ENCODE peak calls at places on chromosome 13, in six cellular contexts. G is HepG2, B is K562, U is HCT116, X is H1, H is SK-N-SH. F is an unnamed sample.

GRCh38 chr13:29436291-29436690 is 159.2 kb downstream of the SLC7A1 start:
- DNase-seq in U (no peak), H (no peak), B (no peak), X (no peak), G (no peak), F (no peak)

GRCh38 chr13:32511482-32511881 is 27.1 kb downstream of the N4BP2L2 start:
- DNase-seq in H (peak; percentile 36), X (no peak), U (no peak), B (no peak), G (no peak), F (no peak)

GRCh38 chr13:89568746-89569145 is 1778.7 kb upstream of the MIR17HG start:
- DNase-seq in H (no peak), G (no peak), X (no peak), U (no peak), B (no peak), F (no peak)

GRCh38 chr13:76672422-76672821 is 213.8 kb downstream of the KCTD12 start:
- DNase-seq in H (no peak), G (no peak), X (no peak), U (no peak), B (no peak), F (no peak)

GRCh38 chr13:45036206-45036605 is 46.9 kb downstream of the GPALPP1 start:
- DNase-seq in G (no peak), B (no peak), H (no peak), U (no peak), X (no peak), F (no peak)

GRCh38 chr13:47332149-47332548 is 435.3 kb upstream of the HTR2A start:
- DNase-seq in B (no peak), H (no peak), U (no peak), G (no peak), X (no peak), F (no peak)

GRCh38 chr13:39571502-39572092 is 31.4 kb downstream of the LHFPL6 start:
- DNase-seq in U (no peak), H (no peak), X (no peak), B (no peak), G (no peak), F (no peak)

GRCh38 chr13:65638572-65639168 is 1591.5 kb downstream of the PCDH9 start:
- DNase-seq in B (peak; percentile 8), H (peak; percentile 0), U (peak; percentile 35), G (peak; percentile 16), X (no peak), F (peak; percentile 22)

GRCh38 chr13:102293723-102294122 is 108.1 kb downstream of the FGF14 start:
- DNase-seq in G (no peak), H (no peak), U (no peak), X (no peak), B (no peak), F (no peak)

GRCh38 chr13:82713681-82714405 is 1168.4 kb downstream of the SLITRK1 start:
- DNase-seq in H (no peak), G (no peak), X (no peak), U (no peak), B (no peak), F (no peak)

GRCh38 chr13:76383671-76384461 is 502.3 kb downstream of the KCTD12 start:
- DNase-seq in U (no peak), G (no peak), X (no peak), B (no peak), H (peak; percentile 36), F (peak; percentile 17)

GRCh38 chr13:35724480-35724879 is 248.0 kb upstream of the MAB21L1 start:
- DNase-seq in G (no peak), B (no peak), X (no peak), U (no peak), H (no peak), F (no peak)

GRCh38 chr13:32403108-32403507 is 24.8 kb downstream of the N4BP2L1 start:
- DNase-seq in H (no peak), G (no peak), B (no peak), X (no peak), U (no peak), F (no peak)

GRCh38 chr13:91351980-91352379 is 4.5 kb downstream of the MIR17HG start:
- DNase-seq in U (no peak), B (no peak), G (no peak), H (no peak), X (no peak), F (no peak)

GRCh38 chr13:76887070-76887563 is 912 bp upstream of the KCTD12 start:
- DNase-seq in G (no peak), B (no peak), U (no peak), H (peak; percentile 26), X (no peak), F (no peak)

GRCh38 chr13:26280295-26280694 is 26.4 kb downstream of the CDK8 start:
- DNase-seq in X (no peak), B (no peak), U (no peak), G (no peak), H (no peak), F (no peak)

GRCh38 chr13:26538363-26539317 is 18.8 kb upstream of the WASF3 start:
- DNase-seq in G (no peak), H (no peak), X (no peak), B (no peak), U (no peak), F (no peak)

GRCh38 chr13:72061613-72062012 is 194.6 kb upstream of the DACH1 start:
- DNase-seq in B (no peak), X (no peak), H (no peak), U (no peak), G (no peak), F (no peak)

GRCh38 chr13:51726446-51727185 is 77.3 kb downstream of the DHRS12 start:
- DNase-seq in B (no peak), X (no peak), H (no peak), G (no peak), U (no peak), F (no peak)

GRCh38 chr13:38566526-38566925 is 120.4 kb upstream of the FREM2 start:
- DNase-seq in B (no peak), H (peak; percentile 21), U (no peak), X (no peak), G (no peak), F (no peak)

GRCh38 chr13:104571161-104571889 is 1505.1 kb upstream of the SLC10A2 start:
- DNase-seq in U (peak; percentile 79), G (peak; percentile 16), H (peak; percentile 48), X (peak; percentile 46), B (no peak), F (peak; percentile 42)
- H3K4me3 ChIP-seq in U (peak overlapping the region; percentile 51), G (no peak overlapping the region), H (no peak overlapping the region), X (no peak overlapping the region), B (no peak overlapping the region), F (no peak overlapping the region)

GRCh38 chr13:99439048-99439447 is 62.2 kb upstream of the TM9SF2 start:
- DNase-seq in B (no peak), U (no peak), X (no peak), G (no peak), H (no peak), F (no peak)
- TF ChIP-seq SIN3A in B (no peak), U (no peak), X (no peak), G (no peak), H (no peak), F (no peak)

DNA sequence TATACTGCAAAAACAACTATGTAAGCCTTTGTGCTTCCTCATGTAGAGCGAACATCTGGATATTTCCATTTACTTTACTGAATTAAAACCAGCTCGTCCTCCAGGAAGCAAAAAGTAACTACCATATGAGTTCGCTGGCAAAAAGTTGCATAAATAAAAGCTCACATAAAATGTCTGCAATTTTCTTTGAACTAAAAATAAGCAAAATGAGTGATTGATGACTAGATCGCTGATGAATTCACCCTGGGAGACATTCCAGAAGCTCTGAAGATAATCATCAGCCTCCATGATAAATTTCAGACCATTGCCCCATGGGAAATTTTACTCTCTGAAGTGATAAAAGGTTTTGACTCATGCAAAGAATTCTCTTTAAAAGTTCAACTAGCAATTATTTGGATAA is 67.4 kb upstream of the SACS start:
- DNase-seq in X (no peak), H (no peak), G (no peak), U (no peak), B (no peak), F (no peak)
- TF ChIP-seq CTCF in X (no peak), H (no peak), G (no peak), U (no peak), B (no peak), F (no peak)

GRCh38 chr13:112893570-112894422 is 75.2 kb upstream of the MCF2L start:
- DNase-seq in G (peak; percentile 76), U (no peak), X (peak; percentile 36), H (peak; percentile 94), B (peak; percentile 89), F (no peak)

GRCh38 chr13:112894673-112895481 is 74.1 kb upstream of the MCF2L start:
- DNase-seq in H (peak; percentile 50), B (no peak), U (no peak), X (no peak), G (peak; percentile 41), F (no peak)

GRCh38 chr13:112895521-112896465 is 73.2 kb upstream of the MCF2L start:
- DNase-seq in U (no peak), G (no peak), B (no peak), X (no peak), H (no peak), F (no peak)

GRCh38 chr13:112892759-112893569 is 76.0 kb upstream of the MCF2L start:
- DNase-seq in U (no peak), H (no peak), B (no peak), X (no peak), G (peak; percentile 83), F (no peak)

GRCh38 chr13:112894423-112894672 is 74.7 kb upstream of the MCF2L start:
- DNase-seq in U (no peak), B (no peak), H (no peak), G (no peak), X (no peak), F (no peak)
- H3K4me3 ChIP-seq in U (peak overlapping the region; percentile 66), B (no peak overlapping the region), H (peak overlapping the region; percentile 52), G (peak overlapping the region; percentile 92), X (peak overlapping the region; percentile 47), F (no peak overlapping the region)

GRCh38 chr13:27619711-27620376 is 485 bp downstream of the LNX2 start:
- DNase-seq in H (peak; percentile 70), U (no peak), G (peak; percentile 7), B (no peak), X (no peak), F (no peak)
- TF ChIP-seq SIN3A in H (no peak), U (no peak), G (no peak), B (no peak), X (peak; percentile 53), F (no peak)

GRCh38 chr13:31020996-31021395 is 88.5 kb downstream of the TEX26 start:
- DNase-seq in G (no peak), X (no peak), U (no peak), B (no peak), H (no peak), F (no peak)
- TF ChIP-seq CTCF in G (no peak), X (no peak), U (no peak), B (no peak), H (no peak), F (no peak)

F was measured in Panc1.